ENCODE peak calls at places on chromosomes 7 and 10, in six cellular contexts. O is OCI-LY7, X is mesendoderm, F is GM23248, D is H9, Y is fibroblast of lung. Z is an unnamed sample.
A peak's percentile ranks its signal among the peaks of the same experiment; 100 is the strongest.

GRCh38 chr7:151468214-151469023 is 28.5 kb upstream of the CRYGN start:
- DNase-seq in X (no peak), O (no peak), Y (no peak), F (no peak), D (no peak), Z (no peak)

GRCh38 chr7:23062452-23062851 is 43.1 kb upstream of the KLHL7 start:
- DNase-seq in O (no peak), Y (no peak), D (no peak), X (no peak), F (peak; percentile 90), Z (peak; percentile 65)

GRCh38 chr7:130908345-130909160 is 174.5 kb upstream of the KLF14 start:
- DNase-seq in F (peak; percentile 53), D (no peak), X (no peak), O (no peak), Y (no peak), Z (no peak)

GRCh38 chr10:22911889-22912762 is 15.7 kb upstream of the ARMC3 start:
- DNase-seq in O (no peak), D (no peak), Y (peak; percentile 47), F (no peak), X (no peak), Z (no peak)

GRCh38 chr10:89207801-89208551 is 859 bp upstream of the CH25H start:
- DNase-seq in Y (no peak), F (peak; percentile 62), X (peak; percentile 66), D (peak; percentile 59), O (no peak), Z (peak; percentile 68)

GRCh38 chr7:4878336-4879335 is 4.9 kb downstream of the RADIL start:
- DNase-seq in D (no peak), F (no peak), O (no peak), X (no peak), Y (no peak), Z (no peak)

GRCh38 chr10:119087271-119087897 is 6.8 kb upstream of the EIF3A start:
- DNase-seq in D (no peak), O (peak; percentile 84), X (no peak), Y (no peak), F (no peak), Z (no peak)

GRCh38 chr7:19026888-19027287 is 90.5 kb downstream of the TWIST1 start:
- DNase-seq in O (no peak), Y (peak; percentile 12), X (no peak), F (peak; percentile 63), D (no peak), Z (no peak)

GRCh38 chr10:18359839-18360238 is 219.6 kb downstream of the CACNB2 start:
- DNase-seq in F (no peak), X (no peak), O (no peak), Y (no peak), D (no peak), Z (no peak)

GRCh38 chr10:27153855-27154198 is 357 bp downstream of the YME1L1 start:
- DNase-seq in Y (peak; percentile 28), D (no peak), F (peak; percentile 69), X (peak; percentile 47), O (peak; percentile 30), Z (peak; percentile 65)

GRCh38 chr10:89904755-89905154 is 203.4 kb downstream of the KIF20B start:
- DNase-seq in O (no peak), F (no peak), D (no peak), Y (no peak), X (no peak), Z (no peak)

GRCh38 chr7:2516194-2516555 is 3.4 kb upstream of the LFNG start:
- DNase-seq in Y (no peak), X (no peak), O (no peak), D (no peak), F (peak; percentile 31), Z (no peak)

GRCh38 chr7:2513702-2514101 is 5.9 kb upstream of the LFNG start:
- DNase-seq in D (no peak), Y (no peak), F (no peak), X (no peak), O (no peak), Z (no peak)

GRCh38 chr7:2517004-2517403 is 2.6 kb upstream of the LFNG start:
- DNase-seq in O (no peak), Y (peak; percentile 64), F (peak; percentile 96), D (no peak), X (peak; percentile 91), Z (peak; percentile 100)

GRCh38 chr7:2514473-2515423 is 4.8 kb upstream of the LFNG start:
- DNase-seq in D (no peak), F (no peak), X (no peak), O (no peak), Y (no peak), Z (no peak)

GRCh38 chr7:2515424-2516193 is 4.0 kb upstream of the LFNG start:
- DNase-seq in O (no peak), Y (no peak), D (no peak), F (no peak), X (no peak), Z (no peak)
- H3K4me2 ChIP-seq in O (no peak overlapping the region), Y (no peak overlapping the region), D (no peak overlapping the region), F (no peak overlapping the region), X (no peak overlapping the region), Z (no peak overlapping the region)

GRCh38 chr10:72303424-72304128 is 29.9 kb downstream of the DDIT4 start:
- DNase-seq in D (no peak), F (no peak), X (no peak), Y (no peak), O (no peak), Z (peak; percentile 55)
- H3K4me2 ChIP-seq in D (no peak overlapping the region), F (no peak overlapping the region), X (no peak overlapping the region), Y (no peak overlapping the region), O (no peak overlapping the region), Z (no peak overlapping the region)

GRCh38 chr10:10976652-10977051 is 41.0 kb upstream of the CELF2 start:
- DNase-seq in F (no peak), Y (no peak), X (no peak), O (no peak), D (no peak), Z (no peak)

GRCh38 chr10:10977231-10977956 is 40.3 kb upstream of the CELF2 start:
- DNase-seq in X (no peak), O (no peak), D (no peak), F (peak; percentile 20), Y (no peak), Z (no peak)

GRCh38 chr10:10975647-10976046 is 42.0 kb upstream of the CELF2 start:
- DNase-seq in O (no peak), X (peak; percentile 34), Y (no peak), F (peak; percentile 32), D (no peak), Z (no peak)

GRCh38 chr10:10973310-10973709 is 44.4 kb upstream of the CELF2 start:
- DNase-seq in O (no peak), Y (no peak), D (no peak), F (no peak), X (no peak), Z (no peak)

GRCh38 chr10:10977978-10978377 is 39.7 kb upstream of the CELF2 start:
- DNase-seq in F (peak; percentile 84), O (no peak), X (no peak), Y (no peak), D (no peak), Z (no peak)
- H3K4me2 ChIP-seq in F (peak overlapping the region; percentile 47), O (no peak overlapping the region), X (no peak overlapping the region), Y (no peak overlapping the region), D (no peak overlapping the region), Z (no peak overlapping the region)

DNA sequence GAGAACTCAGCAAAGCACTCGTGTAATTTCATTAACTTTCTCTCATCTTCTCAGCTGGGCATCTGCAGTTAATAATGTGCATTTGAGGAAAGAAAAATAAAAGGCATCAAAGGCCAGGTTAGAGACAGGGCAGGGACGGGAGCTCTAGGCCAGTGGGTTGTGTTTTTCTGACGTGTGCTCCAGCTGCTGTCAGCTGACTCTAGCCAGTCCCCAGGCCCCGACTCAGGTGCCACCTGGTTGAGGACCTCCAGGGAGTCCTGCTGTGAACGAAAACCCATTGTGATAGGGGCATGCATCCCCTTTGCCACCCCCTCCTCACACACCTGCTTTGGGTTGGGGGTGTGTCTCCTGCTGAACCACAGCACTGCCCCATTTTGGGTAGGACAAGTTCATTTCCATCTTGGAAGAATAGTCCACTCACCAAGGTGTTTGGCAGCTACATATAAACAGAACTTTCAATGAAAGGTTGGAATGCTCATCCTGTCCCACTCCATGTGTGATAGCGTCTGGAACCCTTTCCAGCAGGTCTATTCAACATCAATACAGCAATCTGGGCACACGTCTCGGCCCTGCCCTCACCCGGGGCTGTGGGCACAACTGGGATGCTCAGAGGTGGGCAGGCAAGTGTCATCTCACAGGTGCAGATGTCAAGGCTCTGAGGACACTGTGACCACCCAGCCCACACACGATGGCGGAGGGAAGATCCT is 146.1 kb upstream of the FAM20C start:
- DNase-seq in D (no peak), F (no peak), X (no peak), Y (no peak), O (no peak), Z (peak; percentile 23)
- H3K4me2 ChIP-seq in D (no peak overlapping the region), F (no peak overlapping the region), X (no peak overlapping the region), Y (no peak overlapping the region), O (no peak overlapping the region), Z (no peak overlapping the region)

GRCh38 chr7:47536705-47537611 is 45.0 kb downstream of the TNS3 start:
- DNase-seq in F (peak; percentile 87), X (peak; percentile 66), D (peak; percentile 50), O (no peak), Y (peak; percentile 76), Z (peak; percentile 97)

GRCh38 chr7:47535033-47535703 is 46.7 kb downstream of the TNS3 start:
- DNase-seq in D (no peak), F (peak; percentile 34), O (no peak), X (no peak), Y (peak; percentile 54), Z (peak; percentile 90)

GRCh38 chr7:47531584-47532492 is 50.1 kb downstream of the TNS3 start:
- DNase-seq in Y (no peak), F (no peak), O (no peak), X (no peak), D (no peak), Z (peak; percentile 5)

GRCh38 chr7:47535704-47536628 is 45.9 kb downstream of the TNS3 start:
- DNase-seq in Y (no peak), F (peak; percentile 24), O (no peak), X (peak; percentile 52), D (no peak), Z (peak; percentile 85)

DNA sequence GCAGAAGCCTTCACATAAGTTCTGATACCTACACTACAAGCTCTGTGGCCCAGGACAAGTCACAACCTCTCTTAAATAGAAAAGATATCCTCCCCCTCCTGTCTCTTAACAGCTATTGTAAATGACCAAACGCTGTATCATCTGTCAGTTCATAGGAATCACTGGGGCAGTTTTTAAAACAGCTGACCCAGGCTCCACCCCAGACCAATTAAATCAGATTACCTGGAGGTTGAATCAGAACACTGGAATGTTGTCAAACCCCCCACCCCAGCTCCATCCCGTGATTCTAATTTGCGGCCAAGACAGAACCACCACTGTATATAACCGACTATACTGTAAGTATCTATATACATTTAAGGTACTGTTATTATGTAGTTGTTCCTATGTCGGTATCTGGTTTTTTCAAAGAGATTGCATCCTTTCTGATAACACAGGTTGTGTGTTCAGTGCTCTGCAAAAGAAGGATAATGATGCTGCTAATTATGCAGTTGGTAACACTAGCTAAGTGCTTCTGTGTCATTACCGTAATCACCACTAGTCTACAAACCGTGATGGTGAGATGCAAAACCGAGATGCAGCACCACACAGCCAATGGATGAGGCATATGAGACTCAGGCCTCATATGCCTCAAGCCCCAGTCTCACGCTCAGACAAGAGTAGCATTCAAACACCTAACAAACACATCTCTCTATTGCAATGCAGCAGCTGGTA is 47.4 kb downstream of the TNS3 start:
- DNase-seq in Y (no peak), X (peak; percentile 75), D (no peak), F (peak; percentile 47), O (peak; percentile 12), Z (peak; percentile 62)
- H3K4me2 ChIP-seq in Y (no peak overlapping the region), X (no peak overlapping the region), D (no peak overlapping the region), F (no peak overlapping the region), O (no peak overlapping the region), Z (no peak overlapping the region)

GRCh38 chr10:101580486-101581399 is 7.3 kb downstream of the POLL start:
- DNase-seq in Y (no peak), O (no peak), D (no peak), F (no peak), X (no peak), Z (no peak)
- H3K4me2 ChIP-seq in Y (no peak overlapping the region), O (no peak overlapping the region), D (no peak overlapping the region), F (no peak overlapping the region), X (no peak overlapping the region), Z (no peak overlapping the region)